ENCODE peak calls at places on chromosomes 1 and 21, in eight cellular contexts. Y is pancreas, U is astrocyte of the cerebellum, O is dorsolateral prefrontal cortex, P is upper lobe of right lung, A is OCI-LY7, K is A549, G is fibroblast of mammary gland. H is an unnamed sample.

GRCh38 chr1:162632234-162632666 is at the start of gene DDR2:
- DNase-seq in Y (peak), U (peak), O (no peak), P (no peak), A (no peak), K (no peak), G (peak), H (no peak)

GRCh38 chr1:47184771-47185677 is 4.8 kb downstream of the PDZK1IP1 start:
- DNase-seq in Y (no peak), U (no peak), O (no peak), P (peak), A (no peak), K (no peak), G (no peak), H (no peak)

GRCh38 chr1:237141471-237141870 is 99.5 kb downstream of the RYR2 start:
- DNase-seq in Y (no peak), U (no peak), O (no peak), P (no peak), A (no peak), K (no peak), G (no peak), H (no peak)

GRCh38 chr1:190169311-190170067 is 308.2 kb downstream of the BRINP3 start:
- DNase-seq in Y (no peak), U (peak), O (no peak), P (no peak), A (no peak), K (no peak), G (peak), H (no peak)

GRCh38 chr1:85283475-85284199 is 7.2 kb upstream of the BCL10 start:
- DNase-seq in Y (peak), U (no peak), O (no peak), P (peak), A (no peak), K (no peak), G (no peak), H (no peak)

GRCh38 chr1:11792106-11792505 is 13.7 kb downstream of the MTHFR start:
- DNase-seq in Y (no peak), U (no peak), O (no peak), P (peak), A (no peak), K (no peak), G (no peak), H (no peak)

GRCh38 chr1:205351984-205352713 is 4.6 kb downstream of the KLHDC8A start:
- DNase-seq in Y (no peak), U (no peak), O (no peak), P (peak), A (no peak), K (no peak), G (peak), H (peak)

GRCh38 chr1:78667939-78668338 is 18.3 kb downstream of the IFI44 start:
- DNase-seq in Y (no peak), U (no peak), O (no peak), P (no peak), A (no peak), K (no peak), G (no peak), H (no peak)

DNA sequence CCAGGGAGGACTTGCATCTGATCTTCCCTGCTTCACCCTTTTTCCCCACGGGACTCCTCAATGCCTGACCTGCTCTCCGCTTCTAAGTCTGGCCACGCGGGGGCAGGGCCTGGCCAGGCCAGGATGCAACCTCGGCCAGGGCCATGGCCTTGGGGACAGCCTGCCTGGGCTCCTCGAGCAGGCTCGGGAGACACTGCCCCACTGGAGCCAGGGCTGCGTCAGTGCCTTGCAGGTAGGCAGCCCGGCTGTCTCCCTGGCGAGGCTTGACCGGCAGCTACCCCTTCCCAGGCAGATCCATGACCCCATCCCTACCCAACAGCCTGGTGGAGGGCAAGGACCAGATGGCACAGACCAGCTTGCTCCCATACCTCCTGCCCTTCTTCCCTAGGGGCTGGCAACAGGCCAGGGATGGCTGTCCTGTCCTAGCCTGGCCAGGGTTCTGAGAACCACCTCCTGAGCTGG is 2.7 kb upstream of the PRDM16 start:
- DNase-seq in Y (peak), U (no peak), O (peak), P (peak), A (no peak), K (no peak), G (no peak), H (peak)
- TF ChIP-seq CTCF in Y (peak), U (peak), O (no peak), P (peak), A (no peak), K (no peak), G (no peak), H (peak)

DNA sequence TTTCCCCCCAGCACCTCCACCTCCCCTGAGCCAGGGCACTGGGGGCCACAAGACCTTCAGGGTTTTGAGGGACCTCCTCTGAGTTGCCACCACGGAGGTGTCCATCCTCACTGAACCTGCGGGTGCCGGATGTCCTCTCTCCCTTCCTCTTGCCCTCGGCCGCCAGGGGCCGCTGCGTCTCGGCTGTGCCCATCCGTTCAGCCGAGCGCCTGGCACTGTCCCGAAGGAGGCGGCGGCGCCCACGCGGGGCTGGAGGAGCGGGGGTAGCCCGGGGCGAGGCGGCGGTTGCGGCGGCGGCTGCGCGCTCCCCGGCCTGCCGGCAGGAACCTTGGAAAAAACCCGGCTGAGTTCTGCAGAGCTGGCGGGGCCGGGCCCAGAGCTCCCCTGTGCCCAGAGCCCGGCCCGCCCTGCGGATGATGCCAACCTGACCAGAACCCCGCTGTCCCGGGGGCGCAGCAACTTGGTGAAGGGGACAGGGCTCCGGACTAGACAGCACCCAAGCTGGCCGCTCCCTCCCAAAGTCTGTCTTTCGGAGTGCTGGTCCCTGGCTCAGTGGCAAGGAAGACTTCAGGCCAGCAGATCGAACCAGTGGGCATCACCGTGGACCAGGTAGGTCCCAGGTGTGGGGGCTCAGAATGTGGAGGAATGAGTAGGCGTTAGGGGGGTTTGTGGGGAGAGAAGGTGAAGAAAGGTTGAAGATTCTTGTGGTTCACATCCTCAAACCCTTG is 3.7 kb upstream of the PPM1J start:
- DNase-seq in Y (peak), U (no peak), O (peak), P (peak), A (peak), K (peak), G (peak), H (peak)
- TF ChIP-seq CTCF in Y (peak), U (peak), O (peak), P (peak), A (peak), K (peak), G (peak), H (peak)

GRCh38 chr1:212074313-212074712 is 38.8 kb downstream of the DTL start:
- DNase-seq in Y (no peak), U (no peak), O (no peak), P (no peak), A (no peak), K (no peak), G (no peak), H (no peak)

GRCh38 chr1:212070720-212071302 is 35.3 kb downstream of the DTL start:
- DNase-seq in Y (no peak), U (peak), O (no peak), P (no peak), A (peak), K (peak), G (peak), H (no peak)

GRCh38 chr1:212072047-212072446 is 36.5 kb downstream of the DTL start:
- DNase-seq in Y (no peak), U (no peak), O (no peak), P (no peak), A (no peak), K (no peak), G (no peak), H (no peak)

GRCh38 chr1:212074856-212075255 is 39.3 kb downstream of the DTL start:
- DNase-seq in Y (no peak), U (no peak), O (no peak), P (no peak), A (no peak), K (no peak), G (no peak), H (no peak)

DNA sequence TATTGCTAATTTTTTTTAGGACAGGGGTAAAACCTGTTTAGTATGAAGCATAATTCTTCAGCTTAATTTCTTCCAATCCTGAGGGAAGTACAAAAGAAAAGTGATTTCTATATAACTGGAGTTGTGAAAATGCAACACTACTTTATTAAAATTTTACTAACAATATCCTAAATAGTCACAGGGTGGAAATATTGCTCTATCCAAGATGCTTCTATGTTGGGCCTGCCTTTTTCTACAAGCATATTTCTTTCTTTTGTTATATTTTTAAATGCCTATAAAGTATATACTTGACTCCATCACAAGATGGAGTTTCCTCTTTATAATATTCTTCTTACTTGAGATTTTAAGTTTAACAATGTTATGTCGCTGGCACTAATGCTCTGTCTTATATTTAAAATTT is 37.9 kb downstream of the DTL start:
- DNase-seq in Y (no peak), U (no peak), O (no peak), P (no peak), A (no peak), K (no peak), G (peak), H (no peak)
- TF ChIP-seq CTCF in Y (no peak), U (no peak), O (no peak), P (no peak), A (no peak), K (no peak), G (no peak), H (no peak)

GRCh38 chr1:167342846-167343245 is 122.2 kb downstream of the POU2F1 start:
- DNase-seq in Y (no peak), U (no peak), O (no peak), P (no peak), A (peak), K (peak), G (no peak), H (no peak)
- TF ChIP-seq CTCF in Y (no peak), U (no peak), O (no peak), P (peak), A (peak), K (peak), G (no peak), H (no peak)

DNA sequence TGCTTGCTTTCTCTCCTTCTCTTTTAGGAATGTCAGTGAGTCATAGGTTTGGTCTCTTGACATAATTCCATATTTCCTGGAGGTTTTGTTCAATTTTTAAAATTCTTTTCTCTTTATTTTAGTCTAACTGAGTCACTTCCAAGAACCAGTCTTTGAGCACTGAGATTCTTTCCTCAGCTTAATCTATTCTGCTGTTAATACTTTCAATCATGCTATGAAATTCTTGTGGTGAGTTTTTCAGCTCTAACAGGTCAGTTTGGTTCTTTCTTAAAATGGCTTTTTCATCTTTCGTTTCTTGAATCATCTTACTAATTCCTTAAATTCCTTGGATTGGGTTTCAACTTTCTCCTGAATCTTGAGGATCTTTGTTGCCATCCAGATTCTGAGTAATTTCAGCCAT is 321.0 kb downstream of the PTBP2 start:
- DNase-seq in Y (no peak), U (peak), O (no peak), P (no peak), A (no peak), K (no peak), G (peak), H (no peak)
- TF ChIP-seq CTCF in Y (no peak), U (no peak), O (no peak), P (no peak), A (no peak), K (no peak), G (no peak), H (no peak)

GRCh38 chr1:72202761-72203160 is 79.6 kb downstream of the NEGR1 start:
- DNase-seq in Y (no peak), U (no peak), O (no peak), P (no peak), A (no peak), K (no peak), G (peak), H (no peak)

DNA sequence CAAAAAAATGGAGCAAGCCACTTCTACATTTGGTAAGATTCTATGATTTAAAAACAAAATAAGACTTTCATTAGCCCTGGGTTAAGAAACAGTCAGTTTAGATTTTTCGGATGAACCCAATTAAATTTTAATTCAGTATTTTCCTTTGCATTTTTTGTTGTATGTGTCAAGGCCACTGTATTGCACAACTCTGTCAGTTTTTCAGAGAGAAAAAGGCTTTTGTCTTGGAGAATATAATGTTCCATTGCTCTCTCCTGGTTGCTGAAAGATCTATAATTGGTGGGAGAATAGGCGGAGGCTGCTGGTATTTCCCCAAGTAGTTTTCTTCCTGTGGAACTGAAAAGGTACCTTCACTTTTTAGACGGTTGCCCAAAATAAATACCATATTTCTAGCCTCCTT is 84.6 kb downstream of the NEGR1 start:
- DNase-seq in Y (no peak), U (no peak), O (no peak), P (no peak), A (no peak), K (no peak), G (peak), H (no peak)
- TF ChIP-seq CTCF in Y (no peak), U (no peak), O (no peak), P (no peak), A (no peak), K (no peak), G (no peak), H (no peak)

GRCh38 chr1:36397378-36398230 is at the start of gene LSM10:
- DNase-seq in Y (peak), U (peak), O (peak), P (peak), A (peak), K (peak), G (peak), H (peak)
- TF ChIP-seq CTCF in Y (no peak), U (no peak), O (peak), P (no peak), A (no peak), K (no peak), G (no peak), H (no peak)

DNA sequence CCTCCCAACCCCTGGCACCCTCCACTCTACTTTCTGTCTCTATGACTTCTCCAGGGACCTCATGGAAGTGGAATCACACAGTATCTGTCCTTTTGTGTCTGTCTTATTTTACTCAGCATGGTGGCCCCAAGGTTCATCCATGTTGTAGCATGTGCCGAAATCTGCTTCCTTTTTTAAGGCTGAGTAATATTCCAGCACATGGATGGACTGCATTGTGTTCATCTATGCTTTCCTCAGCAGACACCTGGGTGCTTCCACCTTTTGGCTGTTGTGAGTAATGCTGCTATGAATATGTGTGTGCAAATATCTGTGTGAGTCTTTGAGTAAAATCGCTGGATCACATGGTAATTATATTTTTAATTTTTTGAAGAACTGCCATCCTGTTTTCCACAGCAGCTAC is 1.6 kb upstream of the PFKL start:
- DNase-seq in Y (no peak), U (no peak), O (no peak), P (no peak), A (peak), K (no peak), G (no peak), H (no peak)
- TF ChIP-seq CTCF in Y (no peak), U (peak), O (no peak), P (no peak), A (peak), K (no peak), G (peak), H (no peak)

DNA sequence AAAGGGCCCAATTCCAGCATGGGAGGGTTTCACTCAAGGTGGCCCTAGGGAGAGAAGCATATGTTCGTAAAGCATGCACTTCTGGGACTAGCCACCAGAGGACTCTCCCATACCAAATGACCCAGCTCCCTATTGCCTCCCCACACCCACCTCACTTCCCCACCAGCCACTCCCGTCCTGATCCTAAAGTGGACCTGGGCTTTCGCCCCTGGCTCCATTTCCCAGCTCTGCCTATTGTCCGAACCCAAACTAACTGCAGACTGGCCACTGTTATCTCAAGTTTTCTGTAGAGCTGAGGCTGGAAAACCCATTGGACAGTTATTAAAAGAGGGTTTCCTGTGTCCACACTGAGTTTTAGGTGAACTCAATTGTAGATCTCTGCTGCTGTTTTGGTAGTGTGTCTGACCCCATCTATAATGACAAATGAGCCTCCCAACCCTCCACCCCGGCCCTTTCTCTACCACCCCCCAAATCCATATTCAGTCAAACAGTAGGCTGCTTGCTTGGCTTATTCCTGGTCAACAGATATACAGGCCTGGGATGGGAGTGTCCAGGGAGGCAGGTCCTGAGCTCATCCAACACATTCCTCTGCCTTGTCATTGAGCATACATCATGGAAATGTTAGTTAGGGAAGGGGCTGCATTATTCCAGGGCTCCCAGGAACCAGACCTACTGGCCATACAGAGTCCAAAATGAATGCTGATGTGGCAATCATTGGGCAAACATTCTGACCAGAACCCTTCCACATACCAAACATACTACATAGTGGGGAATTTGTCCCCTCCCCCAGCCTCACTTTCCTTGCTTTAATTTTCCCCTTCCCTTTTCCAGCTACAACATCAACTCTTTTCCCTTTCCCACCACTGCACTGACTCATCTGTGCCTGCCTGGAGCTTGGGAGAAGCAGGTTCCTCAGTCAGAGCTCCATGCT is 59.2 kb downstream of the ABCA4 start:
- DNase-seq in Y (peak), U (no peak), O (no peak), P (peak), A (peak), K (peak), G (peak), H (peak)
- TF ChIP-seq CTCF in Y (peak), U (peak), O (peak), P (peak), A (peak), K (peak), G (peak), H (peak)